ENCODE peak calls at places on chromosomes 16 and 17, in ten cellular contexts. S is AG09309, L is testis, K is sigmoid colon, Q is A549, H is ovary, Z is AG10803, A is endothelial cell, E is GM13976, V is astrocyte of the spinal cord. P is an unnamed sample.

GRCh38 chr17:9465216-9465921 is 110.3 kb downstream of the STX8 start:
- DNase-seq in S (peak), L (no peak), K (no peak), Q (no peak), H (no peak), Z (peak), A (no peak), E (no peak), V (peak), P (no peak)

GRCh38 chr17:64385187-64386083 is 5.2 kb downstream of the PECAM1 start:
- DNase-seq in S (peak), L (peak), K (peak), Q (peak), H (peak), Z (peak), A (no peak), E (no peak), V (peak), P (peak)

GRCh38 chr16:56866955-56867830 is 2.2 kb downstream of the SLC12A3 start:
- DNase-seq in S (peak), L (peak), K (no peak), Q (peak), H (peak), Z (peak), A (peak), E (peak), V (peak), P (peak)

GRCh38 chr17:1002771-1003555 is 6.0 kb downstream of the TIMM22 start:
- DNase-seq in S (peak), L (no peak), K (no peak), Q (no peak), H (no peak), Z (peak), A (no peak), E (no peak), V (peak), P (no peak)

GRCh38 chr17:36132421-36132831 is 28.8 kb downstream of the CCL4 start:
- DNase-seq in S (no peak), L (no peak), K (no peak), Q (no peak), H (no peak), Z (no peak), A (no peak), E (no peak), V (no peak), P (no peak)

GRCh38 chr17:73747221-73748002 is 103.2 kb upstream of the SDK2 start:
- DNase-seq in S (no peak), L (no peak), K (no peak), Q (no peak), H (no peak), Z (no peak), A (no peak), E (no peak), V (no peak), P (no peak)

GRCh38 chr17:67469208-67469980 is 92.3 kb downstream of the PITPNC1 start:
- DNase-seq in S (no peak), L (peak), K (no peak), Q (no peak), H (no peak), Z (no peak), A (peak), E (no peak), V (peak), P (peak)

GRCh38 chr16:4021916-4022315 is 94.3 kb downstream of the ADCY9 start:
- DNase-seq in S (no peak), L (no peak), K (no peak), Q (no peak), H (no peak), Z (no peak), A (no peak), E (no peak), V (no peak), P (no peak)

GRCh38 chr16:85863384-85863774 is 35.6 kb upstream of the IRF8 start:
- DNase-seq in S (no peak), L (no peak), K (no peak), Q (no peak), H (no peak), Z (peak), A (no peak), E (no peak), V (no peak), P (no peak)

GRCh38 chr17:77129568-77130301 is 11.0 kb upstream of the SEC14L1 start:
- DNase-seq in S (no peak), L (no peak), K (no peak), Q (no peak), H (no peak), Z (peak), A (no peak), E (no peak), V (peak), P (no peak)

GRCh38 chr17:75854881-75855309 is 240 bp downstream of the WBP2 start:
- DNase-seq in S (no peak), L (no peak), K (no peak), Q (peak), H (no peak), Z (no peak), A (no peak), E (no peak), V (peak), P (peak)
- TF ChIP-seq CTCF in S (no peak), L (no peak), K (no peak), Q (no peak), H (peak), Z (no peak), A (no peak), E (no peak), V (no peak), P (no peak)

GRCh38 chr17:42159796-42160551 is 5.2 kb upstream of the RAB5C start:
- DNase-seq in S (no peak), L (no peak), K (no peak), Q (no peak), H (no peak), Z (no peak), A (no peak), E (no peak), V (no peak), P (no peak)

GRCh38 chr17:42165751-42166150 is 11.0 kb upstream of the RAB5C start:
- DNase-seq in S (no peak), L (no peak), K (no peak), Q (no peak), H (no peak), Z (no peak), A (no peak), E (no peak), V (no peak), P (no peak)

GRCh38 chr17:42163696-42164407 is 9.1 kb upstream of the RAB5C start:
- DNase-seq in S (no peak), L (no peak), K (no peak), Q (no peak), H (no peak), Z (no peak), A (no peak), E (no peak), V (no peak), P (no peak)

GRCh38 chr17:42166196-42166763 is 11.5 kb upstream of the RAB5C start:
- DNase-seq in S (no peak), L (no peak), K (no peak), Q (no peak), H (no peak), Z (no peak), A (no peak), E (no peak), V (no peak), P (no peak)

GRCh38 chr17:42163113-42163512 is 8.3 kb upstream of the RAB5C start:
- DNase-seq in S (no peak), L (no peak), K (no peak), Q (peak), H (no peak), Z (no peak), A (peak), E (peak), V (no peak), P (peak)
- TF ChIP-seq CTCF in S (peak), L (peak), K (no peak), Q (peak), H (no peak), Z (peak), A (peak), E (peak), V (peak), P (peak)

GRCh38 chr17:51435641-51436091 is 175.3 kb downstream of the UTP18 start:
- DNase-seq in S (no peak), L (peak), K (no peak), Q (peak), H (peak), Z (peak), A (peak), E (peak), V (no peak), P (peak)
- TF ChIP-seq CTCF in S (peak), L (no peak), K (no peak), Q (peak), H (no peak), Z (peak), A (peak), E (peak), V (peak), P (peak)

GRCh38 chr17:45371414-45372324 is 54.8 kb upstream of the MAP3K14 start:
- DNase-seq in S (peak), L (peak), K (peak), Q (peak), H (peak), Z (peak), A (peak), E (no peak), V (peak), P (no peak)
- TF ChIP-seq CTCF in S (no peak), L (no peak), K (no peak), Q (no peak), H (no peak), Z (peak), A (no peak), E (no peak), V (no peak), P (no peak)

GRCh38 chr17:45889579-45889978 is 4.8 kb upstream of the MAPT start:
- DNase-seq in S (no peak), L (no peak), K (no peak), Q (no peak), H (no peak), Z (no peak), A (no peak), E (no peak), V (no peak), P (no peak)
- TF ChIP-seq CTCF in S (no peak), L (no peak), K (no peak), Q (no peak), H (no peak), Z (no peak), A (no peak), E (no peak), V (no peak), P (no peak)

GRCh38 chr17:75769536-75769935 is 4.5 kb upstream of the GALK1 start:
- DNase-seq in S (no peak), L (no peak), K (peak), Q (no peak), H (no peak), Z (no peak), A (no peak), E (no peak), V (no peak), P (no peak)

GRCh38 chr17:75773121-75773807 is 8.3 kb upstream of the GALK1 start:
- DNase-seq in S (no peak), L (no peak), K (peak), Q (no peak), H (no peak), Z (no peak), A (no peak), E (no peak), V (no peak), P (no peak)

GRCh38 chr17:75773808-75774470 is 8.9 kb upstream of the GALK1 start:
- DNase-seq in S (no peak), L (no peak), K (peak), Q (no peak), H (no peak), Z (no peak), A (no peak), E (no peak), V (no peak), P (no peak)

GRCh38 chr17:75774471-75774987 is 9.5 kb upstream of the GALK1 start:
- DNase-seq in S (no peak), L (no peak), K (peak), Q (no peak), H (no peak), Z (no peak), A (no peak), E (no peak), V (no peak), P (no peak)

DNA sequence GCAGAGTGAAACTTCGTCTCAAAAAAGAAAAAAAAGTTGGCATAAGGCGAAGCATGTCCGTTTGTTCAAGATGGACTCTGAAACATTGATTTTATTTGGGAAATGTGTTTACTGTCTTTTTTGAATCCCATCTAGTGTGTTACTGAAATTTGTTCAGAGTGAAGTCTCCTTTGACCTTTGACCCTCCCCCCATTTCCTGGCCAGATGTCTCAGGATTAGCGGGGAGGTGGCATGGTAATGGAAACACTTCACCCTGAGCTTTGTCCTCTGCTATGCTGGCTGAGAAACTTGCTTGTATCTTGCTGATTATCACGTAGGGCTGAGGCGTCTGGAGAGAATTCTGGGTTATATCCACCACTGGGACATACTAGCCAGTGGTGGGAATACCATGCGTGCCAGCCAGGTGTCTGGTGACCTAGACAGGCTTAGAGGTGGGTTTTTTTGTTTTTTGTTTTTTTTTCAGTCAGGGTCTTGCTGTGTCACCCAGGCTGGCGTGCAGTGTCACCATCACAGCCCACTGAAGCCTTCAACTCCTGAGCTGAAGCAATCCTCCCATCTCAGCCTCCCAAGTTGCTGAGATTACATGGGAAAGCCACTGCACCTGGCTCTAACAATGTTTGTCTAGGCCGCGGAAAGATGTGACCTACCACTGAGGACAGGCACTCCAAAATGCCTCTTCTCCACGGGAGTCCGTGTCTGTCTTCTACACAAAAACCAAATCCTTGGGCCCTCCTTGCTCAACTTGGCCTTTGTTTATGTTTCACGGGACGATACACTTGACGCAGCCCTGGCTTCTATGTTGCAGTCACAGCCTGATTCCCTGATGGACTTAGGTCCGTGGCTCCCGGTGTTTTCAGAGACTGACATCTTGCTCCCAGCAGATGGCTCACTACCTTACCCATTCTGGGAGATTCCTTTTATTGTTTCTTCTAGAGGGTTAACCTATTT is 6.6 kb upstream of the GALK1 start:
- DNase-seq in S (no peak), L (no peak), K (peak), Q (no peak), H (no peak), Z (no peak), A (no peak), E (no peak), V (no peak), P (no peak)
- TF ChIP-seq CTCF in S (peak), L (no peak), K (no peak), Q (peak), H (no peak), Z (peak), A (no peak), E (no peak), V (peak), P (no peak)

GRCh38 chr17:79796570-79797491 is at the start of gene CBX8:
- DNase-seq in S (peak), L (peak), K (peak), Q (peak), H (peak), Z (peak), A (peak), E (peak), V (peak), P (peak)
- TF ChIP-seq CTCF in S (peak), L (peak), K (no peak), Q (no peak), H (no peak), Z (no peak), A (no peak), E (no peak), V (no peak), P (no peak)

DNA sequence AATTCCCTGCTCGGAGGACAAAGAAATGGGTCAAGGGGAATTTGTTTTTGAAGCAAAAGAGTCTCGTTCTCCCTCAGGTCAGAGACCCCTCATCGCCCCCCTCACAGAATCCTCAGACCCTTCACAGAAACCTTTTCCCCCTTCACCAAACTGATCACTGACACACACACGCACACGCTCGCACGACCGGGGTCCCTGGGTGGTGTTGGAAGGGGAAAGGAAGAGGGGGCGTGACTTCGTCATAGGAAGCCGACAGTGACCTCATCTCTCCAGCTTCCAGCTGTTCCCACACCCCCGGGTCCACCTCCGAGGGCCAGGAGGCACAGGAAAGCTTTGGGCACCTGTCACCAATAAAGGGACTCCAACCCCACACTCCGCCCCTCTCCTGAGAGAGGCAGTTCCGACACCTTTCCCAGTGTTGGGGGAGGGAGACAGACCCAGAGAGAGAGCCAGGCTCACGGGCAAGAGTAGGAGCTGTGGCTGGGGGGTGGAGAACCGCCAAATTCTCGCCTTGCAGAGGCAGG is 1.2 kb downstream of the ASGR1 start:
- DNase-seq in S (no peak), L (no peak), K (peak), Q (peak), H (no peak), Z (no peak), A (peak), E (no peak), V (peak), P (no peak)
- TF ChIP-seq CTCF in S (no peak), L (no peak), K (no peak), Q (no peak), H (no peak), Z (no peak), A (no peak), E (no peak), V (no peak), P (no peak)

P was measured in GM20000.